ENCODE peak calls at places on chromosomes 5 and 9, in seven cellular contexts. A, X, O, P, C, N and Q are unnamed samples.

GRCh38 chr9:109821711-109822110 is 41.7 kb downstream of the PALM2AKAP2 start:
- DNase-seq in A (no peak), X (no peak), O (no peak), P (no peak), C (no peak), N (peak), Q (peak)

GRCh38 chr5:27315541-27316282 is 277.3 kb upstream of the CDH9 start:
- DNase-seq in A (no peak), X (no peak), O (peak), P (peak), C (no peak), N (peak), Q (peak)

GRCh38 chr5:118548761-118549160 is 439.6 kb downstream of the DTWD2 start:
- DNase-seq in A (no peak), X (no peak), O (peak), P (peak), C (no peak), N (peak), Q (peak)

GRCh38 chr9:33297455-33297854 is 7.1 kb downstream of the NFX1 start:
- DNase-seq in A (peak), X (peak), O (no peak), P (no peak), C (no peak), N (no peak), Q (no peak)

GRCh38 chr5:43336159-43336558 is 22.9 kb upstream of the HMGCS1 start:
- DNase-seq in A (no peak), X (no peak), O (no peak), P (no peak), C (no peak), N (no peak), Q (no peak)

GRCh38 chr5:6843335-6843734 is 130.1 kb downstream of the TENT4A start:
- DNase-seq in A (no peak), X (no peak), O (no peak), P (no peak), C (no peak), N (no peak), Q (no peak)

GRCh38 chr5:23332650-23333251 is 174.7 kb upstream of the PRDM9 start:
- DNase-seq in A (no peak), X (no peak), O (no peak), P (no peak), C (no peak), N (peak), Q (peak)

GRCh38 chr9:68983008-68983411 is 30.9 kb downstream of the PRKACG start:
- DNase-seq in A (no peak), X (no peak), O (no peak), P (no peak), C (no peak), N (no peak), Q (no peak)

GRCh38 chr5:122846051-122846567 is 696 bp downstream of the SNX24 start:
- DNase-seq in A (no peak), X (no peak), O (no peak), P (no peak), C (peak), N (peak), Q (peak)

GRCh38 chr9:106324596-106325280 is 538.2 kb upstream of the ZNF462 start:
- DNase-seq in A (no peak), X (no peak), O (no peak), P (no peak), C (no peak), N (peak), Q (no peak)

GRCh38 chr9:14180077-14180941 is 133.6 kb downstream of the NFIB start:
- DNase-seq in A (peak), X (peak), O (no peak), P (no peak), C (no peak), N (no peak), Q (peak)

GRCh38 chr5:58849995-58850667 is 267.3 kb downstream of the RAB3C start:
- DNase-seq in A (no peak), X (peak), O (no peak), P (peak), C (peak), N (peak), Q (peak)

GRCh38 chr5:127930311-127930710 is 153.3 kb upstream of the SLC12A2 start:
- DNase-seq in A (no peak), X (no peak), O (no peak), P (peak), C (no peak), N (peak), Q (peak)

DNA sequence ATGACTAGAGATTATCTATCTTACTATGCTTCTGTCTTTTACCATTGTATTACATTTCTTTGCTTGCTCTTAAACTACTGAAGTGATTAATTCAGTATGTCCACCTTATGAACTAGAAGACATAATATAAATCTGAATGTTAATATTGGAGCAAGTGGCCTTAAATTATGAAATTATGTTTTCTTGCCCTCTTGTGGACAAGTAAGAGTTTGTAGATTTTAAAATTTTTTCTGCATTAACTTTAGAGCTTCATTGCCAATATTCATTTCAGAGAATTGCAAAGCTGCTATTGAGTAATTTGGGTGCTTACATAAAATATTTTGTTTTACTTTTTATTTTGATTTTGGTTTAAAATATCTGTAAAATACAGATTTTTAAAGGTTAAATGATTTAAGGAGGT is 55.3 kb downstream of the RANBP17 start:
- DNase-seq in A (no peak), X (no peak), O (no peak), P (no peak), C (no peak), N (no peak), Q (peak)
- TF ChIP-seq CTCF in A (no peak), X (no peak), O (no peak), P (no peak), C (peak), N (peak), Q (peak)

GRCh38 chr5:139764250-139764791 is 31.3 kb upstream of the PSD2 start:
- DNase-seq in A (no peak), X (no peak), O (no peak), P (no peak), C (peak), N (peak), Q (no peak)
- H3K4me3 ChIP-seq in A (no peak), X (no peak), O (no peak), P (no peak), C (no peak), N (no peak), Q (no peak)

DNA sequence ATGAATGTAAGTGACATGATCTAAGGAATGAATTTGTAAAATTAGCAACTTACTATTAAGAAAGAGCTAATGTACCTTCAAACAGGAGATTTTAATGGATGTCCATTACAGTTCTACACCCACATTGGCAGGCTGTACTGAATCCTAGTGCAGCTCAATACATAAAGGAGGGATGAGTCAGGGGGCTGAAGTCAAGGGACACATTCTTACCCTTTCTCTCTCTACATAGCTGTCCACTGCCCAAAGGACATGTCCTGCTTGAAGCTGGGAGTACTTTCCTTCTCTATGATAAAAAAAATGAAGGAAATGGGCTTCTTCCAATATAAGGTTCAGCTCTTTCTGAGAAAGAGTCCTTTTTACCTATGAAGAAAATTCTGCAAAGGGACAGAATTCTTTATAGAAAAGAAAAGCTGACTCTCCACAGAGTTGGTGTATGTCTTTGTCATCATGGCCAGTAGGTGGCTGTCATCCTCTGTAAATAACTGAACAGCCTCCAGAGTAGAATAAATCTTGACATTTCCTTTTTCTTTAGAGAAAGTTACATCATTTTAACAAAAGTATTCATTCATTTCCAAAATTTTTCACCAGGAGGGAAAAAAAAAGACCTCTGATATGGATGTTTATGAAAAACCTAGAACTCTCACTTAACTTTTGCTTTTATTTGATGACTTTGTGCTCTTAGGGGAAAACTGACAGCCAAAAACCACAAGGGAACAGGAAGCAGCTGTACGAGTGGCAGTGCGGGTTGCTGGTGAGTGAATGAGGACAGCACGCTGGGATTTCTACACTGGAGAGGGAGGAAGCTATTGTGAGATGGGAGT is 13.1 kb upstream of the IFNA14 start:
- DNase-seq in A (peak), X (no peak), O (no peak), P (no peak), C (peak), N (peak), Q (peak)
- TF ChIP-seq CTCF in A (peak), X (peak), O (peak), P (peak), C (peak), N (peak), Q (peak)

GRCh38 chr5:69494481-69494880 is 1.9 kb downstream of the OCLN start:
- DNase-seq in A (no peak), X (no peak), O (no peak), P (no peak), C (no peak), N (no peak), Q (no peak)

GRCh38 chr5:69493235-69493925 is 790 bp downstream of the OCLN start:
- DNase-seq in A (no peak), X (peak), O (no peak), P (no peak), C (peak), N (no peak), Q (no peak)

GRCh38 chr5:69491027-69491426 is 1.6 kb upstream of the OCLN start:
- DNase-seq in A (no peak), X (no peak), O (no peak), P (no peak), C (no peak), N (no peak), Q (no peak)

GRCh38 chr5:69492391-69493234 is at the start of gene OCLN:
- DNase-seq in A (no peak), X (peak), O (no peak), P (no peak), C (peak), N (no peak), Q (no peak)

GRCh38 chr5:69491838-69492390 is 676 bp upstream of the OCLN start:
- DNase-seq in A (no peak), X (no peak), O (no peak), P (no peak), C (peak), N (no peak), Q (no peak)
- H3K4me3 ChIP-seq in A (peak), X (peak), O (peak), P (peak), C (peak), N (peak), Q (peak)

DNA sequence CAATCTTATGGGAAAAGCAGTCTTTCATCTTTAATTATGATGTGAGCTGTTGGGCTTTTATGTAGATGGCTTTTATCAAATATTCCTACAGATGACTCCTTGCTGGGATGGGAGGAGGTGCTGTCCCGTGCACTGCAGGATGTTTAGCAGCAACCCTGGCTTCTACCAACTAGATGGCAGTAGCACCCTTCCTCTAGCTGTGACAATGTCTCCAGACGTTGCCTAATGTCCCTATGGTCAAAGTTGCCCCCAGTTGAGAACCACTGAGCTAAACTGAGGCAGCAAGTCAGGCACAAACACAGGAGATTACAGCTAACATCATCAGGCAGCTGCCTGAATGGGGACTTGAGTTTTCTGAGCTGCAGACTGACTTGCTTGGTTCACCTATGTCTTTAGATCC is 401.9 kb upstream of the PDE4D start:
- DNase-seq in A (no peak), X (peak), O (no peak), P (peak), C (peak), N (peak), Q (peak)
- TF ChIP-seq CTCF in A (no peak), X (peak), O (peak), P (peak), C (peak), N (peak), Q (peak)